ENCODE peak calls at places on chromosomes 4 and X, in four cellular contexts. A, H, S and P are unnamed samples.

GRCh38 chr4:102439835-102440234 is 61.3 kb upstream of the NFKB1 start:
- DNase-seq in A (no peak), H (no peak), S (peak; percentile 20), P (no peak)

GRCh38 chrX:115023139-115023538 is 5.7 kb upstream of the IL13RA2 start:
- DNase-seq in A (no peak), H (peak; percentile 43), S (no peak), P (no peak)

GRCh38 chr4:34731045-34731444 is 1513.3 kb downstream of the ARAP2 start:
- DNase-seq in A (no peak), H (no peak), S (no peak), P (no peak)

GRCh38 chr4:163866728-163867313 is 372.3 kb downstream of the TMA16 start:
- DNase-seq in A (no peak), H (peak; percentile 75), S (no peak), P (no peak)

GRCh38 chrX:150581093-150581775 is 12.8 kb downstream of the MTM1 start:
- DNase-seq in A (no peak), H (no peak), S (no peak), P (no peak)

GRCh38 chr4:2006956-2007653 is 1.7 kb downstream of the NELFA start:
- DNase-seq in A (no peak), H (no peak), S (no peak), P (no peak)

GRCh38 chr4:52566136-52567031 is 92.7 kb downstream of the USP46 start:
- DNase-seq in A (no peak), H (no peak), S (no peak), P (no peak)

GRCh38 chr4:14726441-14727405 is 275.6 kb upstream of the CPEB2 start:
- DNase-seq in A (no peak), H (peak; percentile 1), S (no peak), P (no peak)

GRCh38 chr4:25441519-25442117 is 64.6 kb downstream of the ANAPC4 start:
- DNase-seq in A (peak; percentile 75), H (peak; percentile 34), S (no peak), P (peak; percentile 65)

GRCh38 chrX:130084651-130085237 is 25.6 kb downstream of the ELF4 start:
- DNase-seq in A (no peak), H (no peak), S (no peak), P (no peak)

GRCh38 chrX:112818114-112819012 is 22.3 kb downstream of the AMOT start:
- DNase-seq in A (no peak), H (no peak), S (no peak), P (no peak)

GRCh38 chr4:88219099-88219498 is 60.7 kb upstream of the ABCG2 start:
- DNase-seq in A (no peak), H (no peak), S (no peak), P (peak; percentile 55)

GRCh38 chr4:68451246-68452211 is 4.3 kb downstream of the TMPRSS11E start:
- DNase-seq in A (no peak), H (no peak), S (no peak), P (peak; percentile 58)

GRCh38 chr4:98092833-98093439 is 50.3 kb downstream of the STPG2 start:
- DNase-seq in A (no peak), H (no peak), S (no peak), P (no peak)

GRCh38 chr4:89284828-89285227 is 22.8 kb downstream of the GPRIN3 start:
- DNase-seq in A (no peak), H (peak; percentile 12), S (no peak), P (no peak)

GRCh38 chr4:122912810-122913575 is 9.4 kb downstream of the NUDT6 start:
- DNase-seq in A (no peak), H (no peak), S (no peak), P (no peak)

GRCh38 chr4:140609548-140610425 is 41.0 kb upstream of the UCP1 start:
- DNase-seq in A (no peak), H (no peak), S (no peak), P (peak; percentile 61)

GRCh38 chrX:133749370-133749769 is 236.0 kb downstream of the GPC3 start:
- DNase-seq in A (no peak), H (no peak), S (no peak), P (no peak)

GRCh38 chr4:55407119-55407518 is 11.4 kb downstream of the TMEM165 start:
- DNase-seq in A (no peak), H (no peak), S (no peak), P (no peak)

GRCh38 chr4:5460106-5460801 is 248.1 kb downstream of the EVC2 start:
- DNase-seq in A (peak; percentile 62), H (no peak), S (no peak), P (no peak)

GRCh38 chr4:135917016-135917415 is 1615.3 kb downstream of the PCDH18 start:
- DNase-seq in A (no peak), H (no peak), S (no peak), P (no peak)

GRCh38 chr4:183860726-183861125 is 44.4 kb upstream of the STOX2 start:
- DNase-seq in A (no peak), H (no peak), S (no peak), P (no peak)

GRCh38 chr4:167622481-167623240 is 388.4 kb upstream of the SPOCK3 start:
- DNase-seq in A (peak; percentile 83), H (peak; percentile 48), S (no peak), P (peak; percentile 74)

GRCh38 chrX:86747091-86747490 is 598.8 kb downstream of the DACH2 start:
- DNase-seq in A (no peak), H (no peak), S (no peak), P (no peak)

GRCh38 chr4:47837582-47838294 is at the start of gene CORIN:
- DNase-seq in A (no peak), H (no peak), S (peak; percentile 17), P (peak; percentile 63)

GRCh38 chr4:42617030-42617429 is 39.9 kb downstream of the ATP8A1 start:
- DNase-seq in A (no peak), H (no peak), S (no peak), P (no peak)

GRCh38 chrX:17689971-17690409 is 47.3 kb upstream of the SCML1 start:
- DNase-seq in A (peak; percentile 47), H (peak; percentile 13), S (peak; percentile 76), P (peak; percentile 85)

GRCh38 chr4:98939892-98940298 is 11.0 kb upstream of the EIF4E start:
- DNase-seq in A (peak; percentile 31), H (no peak), S (peak; percentile 18), P (peak; percentile 33)